ENCODE peak calls at places on chromosomes 5 and 9, in seven cellular contexts. G is astrocyte of the spinal cord; U is activated T-helper 1 cell treated with Interleukin-2 at 50 U/mL for 16 hours; V is activated CD4-positive, alpha-beta T cell treated with anti-CD3 and anti-CD28 coated beads for 36 hours; R is iPS-NIHi11; L is neural crest cell; O is glutamatergic neuron. W is an unnamed sample.
A peak's percentile ranks its signal among the peaks of the same experiment; 100 is the strongest.

GRCh38 chr5:180649297-180650039 is at the start of gene FLT4:
- DNase-seq in G (no peak), V (peak; percentile 19), L (no peak), R (peak; percentile 85), O (no peak), U (no peak), W (no peak)

GRCh38 chr5:115859378-115859777 is 17.6 kb downstream of the AP3S1 start:
- DNase-seq in R (no peak), U (no peak), G (no peak), L (no peak), O (no peak), V (no peak), W (no peak)

GRCh38 chr5:138490648-138491283 is 25.5 kb downstream of the EGR1 start:
- DNase-seq in U (no peak), G (no peak), V (no peak), R (no peak), L (no peak), O (no peak), W (no peak)

GRCh38 chr9:105114318-105114717 is 130.1 kb upstream of the SLC44A1 start:
- DNase-seq in G (no peak), O (no peak), R (no peak), V (peak; percentile 54), U (no peak), L (no peak), W (no peak)

GRCh38 chr9:127923771-127924170 is 6.8 kb downstream of the PIP5KL1 start:
- DNase-seq in U (no peak), O (no peak), R (no peak), G (peak; percentile 95), L (no peak), V (no peak), W (no peak)

GRCh38 chr5:150175536-150175935 is 9.0 kb downstream of the CDX1 start:
- DNase-seq in U (no peak), L (no peak), R (peak; percentile 89), V (no peak), G (no peak), O (no peak), W (no peak)

GRCh38 chr5:59109383-59109782 is 526.5 kb downstream of the RAB3C start:
- DNase-seq in O (no peak), V (no peak), U (no peak), R (no peak), L (no peak), G (no peak), W (no peak)

GRCh38 chr9:112042769-112043168 is 132.3 kb downstream of the SUSD1 start:
- DNase-seq in L (no peak), U (no peak), O (no peak), V (no peak), R (no peak), G (no peak), W (no peak)

GRCh38 chr9:113624721-113625120 is 161.2 kb downstream of the RGS3 start:
- DNase-seq in R (no peak), U (no peak), G (peak; percentile 50), V (no peak), L (no peak), O (no peak), W (no peak)

GRCh38 chr9:108869092-108869725 is 7.1 kb downstream of the ACTL7A start:
- DNase-seq in L (no peak), G (peak; percentile 54), O (no peak), V (no peak), U (no peak), R (no peak), W (no peak)

GRCh38 chr5:6868170-6868569 is 154.9 kb downstream of the TENT4A start:
- DNase-seq in U (no peak), V (no peak), R (no peak), L (no peak), G (no peak), O (no peak), W (no peak)

GRCh38 chr9:81823672-81824554 is 104.3 kb upstream of the SPATA31D4 start:
- DNase-seq in G (no peak), U (no peak), O (no peak), L (no peak), V (no peak), R (no peak), W (no peak)

GRCh38 chr9:129208191-129209091 is 30.4 kb upstream of the IER5L start:
- DNase-seq in L (no peak), O (no peak), G (no peak), V (peak; percentile 79), R (peak; percentile 81), U (no peak), W (peak; percentile 10)

GRCh38 chr5:31347558-31347905 is 154.0 kb downstream of the CDH6 start:
- DNase-seq in O (no peak), G (no peak), R (no peak), L (no peak), U (no peak), V (no peak), W (no peak)

GRCh38 chr5:1374680-1375055 is 29.8 kb upstream of the CLPTM1L start:
- DNase-seq in L (no peak), R (no peak), V (no peak), G (peak; percentile 2), O (no peak), U (no peak), W (no peak)

GRCh38 chr5:38162625-38163024 is 95.7 kb upstream of the EGFLAM start:
- DNase-seq in R (no peak), L (no peak), U (no peak), O (no peak), V (no peak), G (no peak), W (no peak)